ENCODE peak calls at places on chromosomes 7 and 10, in five cellular contexts. E is endothelial cell of umbilical vein; J is hepatocyte; V is CD8-positive, alpha-beta T cell; L is neural progenitor cell. P is an unnamed sample.

GRCh38 chr7:44964384-44964830 is 14.4 kb downstream of the MYO1G start:
- DNase-seq in E (peak; percentile 11), J (no peak), V (no peak), L (peak; percentile 41), P (no peak)

GRCh38 chr10:72276421-72277339 is 3.0 kb downstream of the DDIT4 start:
- DNase-seq in E (no peak), J (peak; percentile 60), V (no peak), L (no peak), P (no peak)

GRCh38 chr7:151518105-151518780 is 1.5 kb downstream of the RHEB start:
- DNase-seq in E (peak; percentile 54), J (peak; percentile 79), V (peak; percentile 59), L (peak; percentile 37), P (no peak)

GRCh38 chr10:15451137-15452094 is 80.3 kb upstream of the FAM171A1 start:
- DNase-seq in E (no peak), J (no peak), V (no peak), L (no peak), P (no peak)

GRCh38 chr7:66894463-66895080 is 26.5 kb upstream of the TMEM248 start:
- DNase-seq in E (peak; percentile 22), J (peak; percentile 23), V (no peak), L (peak; percentile 77), P (no peak)

GRCh38 chr7:54664235-54665228 is 94.5 kb downstream of the SEC61G start:
- DNase-seq in E (peak; percentile 34), J (peak; percentile 86), V (no peak), L (peak; percentile 88), P (peak; percentile 65)

GRCh38 chr7:121138262-121138933 is 149.9 kb downstream of the CPED1 start:
- DNase-seq in E (no peak), J (no peak), V (no peak), L (no peak), P (no peak)

GRCh38 chr7:65037740-65038678 is 31.5 kb upstream of the ERV3-1 start:
- DNase-seq in E (peak; percentile 92), J (peak; percentile 97), V (peak; percentile 90), L (peak; percentile 97), P (peak; percentile 86)

GRCh38 chr7:80907141-80907601 is 11.7 kb downstream of the SEMA3C start:
- DNase-seq in E (no peak), J (peak; percentile 42), V (no peak), L (no peak), P (no peak)

GRCh38 chr10:31706921-31707571 is 221.6 kb downstream of the ARHGAP12 start:
- DNase-seq in E (peak; percentile 28), J (peak; percentile 26), V (no peak), L (peak; percentile 28), P (no peak)

GRCh38 chr10:91908358-91909177 is 718 bp downstream of the FGFBP3 start:
- DNase-seq in E (peak; percentile 81), J (peak; percentile 88), V (peak; percentile 70), L (peak; percentile 94), P (peak; percentile 14)

GRCh38 chr7:117975436-117975835 is 102.2 kb upstream of the CTTNBP2 start:
- DNase-seq in E (peak; percentile 10), J (no peak), V (no peak), L (no peak), P (no peak)

GRCh38 chr7:67754651-67755050 is 758.0 kb downstream of the TYW1 start:
- DNase-seq in E (no peak), J (no peak), V (no peak), L (no peak), P (no peak)

GRCh38 chr7:102287465-102288146 is 938 bp downstream of the SH2B2 start:
- DNase-seq in E (no peak), J (no peak), V (no peak), L (peak; percentile 65), P (peak; percentile 40)

GRCh38 chr10:123796736-123797135 is 94.9 kb downstream of the CPXM2 start:
- DNase-seq in E (no peak), J (no peak), V (no peak), L (no peak), P (no peak)

GRCh38 chr10:24822557-24822956 is 98.9 kb upstream of the ARHGAP21 start:
- DNase-seq in E (no peak), J (no peak), V (no peak), L (no peak), P (no peak)

GRCh38 chr7:47402941-47403340 is 179.0 kb downstream of the TNS3 start:
- DNase-seq in E (no peak), J (no peak), V (no peak), L (peak; percentile 15), P (no peak)

GRCh38 chr7:98294798-98295382 is 13.4 kb downstream of the BRI3 start:
- DNase-seq in E (peak; percentile 32), J (peak; percentile 84), V (no peak), L (peak; percentile 88), P (no peak)

GRCh38 chr10:124117511-124117785 is 24.1 kb upstream of the CHST15 start:
- DNase-seq in E (no peak), J (no peak), V (no peak), L (no peak), P (no peak)

GRCh38 chr7:124777268-124777667 is 11.7 kb upstream of the GPR37 start:
- DNase-seq in E (no peak), J (no peak), V (no peak), L (no peak), P (no peak)
- H3K27ac ChIP-seq in E (no peak overlapping the region), J (no peak overlapping the region), V (no peak overlapping the region), L (no peak overlapping the region), P (no peak overlapping the region)

GRCh38 chr10:12720217-12720981 is 281.1 kb downstream of the CCDC3 start:
- DNase-seq in E (peak; percentile 96), J (peak; percentile 93), V (no peak), L (no peak), P (peak; percentile 23)
- H3K27ac ChIP-seq in E (peak overlapping the region; percentile 65), J (peak overlapping the region; percentile 90), V (no peak overlapping the region), L (no peak overlapping the region), P (no peak overlapping the region)

DNA sequence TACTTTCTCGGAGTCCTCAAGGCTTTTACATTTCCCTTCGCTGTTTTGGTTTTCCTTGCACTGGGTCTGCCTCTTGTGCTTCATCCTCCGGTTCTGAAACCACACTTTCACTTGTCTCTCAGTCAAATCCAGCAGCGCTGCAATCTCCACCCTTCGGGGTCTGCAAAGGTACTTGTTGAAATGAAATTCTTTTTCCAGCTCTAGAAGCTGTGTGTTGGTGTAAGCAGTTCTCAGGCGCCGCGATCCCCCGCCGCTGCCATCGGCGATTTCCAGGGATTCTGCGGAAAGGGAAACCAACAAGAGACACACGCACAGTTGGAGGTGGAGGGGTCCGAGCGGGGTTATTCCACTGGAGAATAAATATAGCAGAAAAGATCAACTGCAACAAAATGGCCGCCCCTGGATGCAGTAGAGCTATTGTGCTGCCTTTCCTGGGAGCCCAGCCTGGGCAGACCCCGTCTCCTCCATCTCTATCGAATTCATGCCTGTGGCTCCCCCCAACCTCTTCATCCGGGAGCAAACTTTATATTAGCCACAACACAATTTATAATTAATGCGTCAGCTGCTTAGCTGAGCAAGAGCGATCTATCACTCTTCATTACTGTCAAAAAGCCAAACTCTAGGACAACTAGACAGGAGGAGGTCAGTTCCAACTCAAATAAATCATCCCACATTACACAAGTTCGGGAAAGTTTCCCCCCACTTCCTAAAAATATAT is 1.1 kb downstream of the HOXA2 start:
- DNase-seq in E (peak; percentile 78), J (no peak), V (no peak), L (peak; percentile 54), P (no peak)
- H3K27ac ChIP-seq in E (peak overlapping the region; percentile 93), J (no peak overlapping the region), V (no peak overlapping the region), L (no peak overlapping the region), P (no peak overlapping the region)

DNA sequence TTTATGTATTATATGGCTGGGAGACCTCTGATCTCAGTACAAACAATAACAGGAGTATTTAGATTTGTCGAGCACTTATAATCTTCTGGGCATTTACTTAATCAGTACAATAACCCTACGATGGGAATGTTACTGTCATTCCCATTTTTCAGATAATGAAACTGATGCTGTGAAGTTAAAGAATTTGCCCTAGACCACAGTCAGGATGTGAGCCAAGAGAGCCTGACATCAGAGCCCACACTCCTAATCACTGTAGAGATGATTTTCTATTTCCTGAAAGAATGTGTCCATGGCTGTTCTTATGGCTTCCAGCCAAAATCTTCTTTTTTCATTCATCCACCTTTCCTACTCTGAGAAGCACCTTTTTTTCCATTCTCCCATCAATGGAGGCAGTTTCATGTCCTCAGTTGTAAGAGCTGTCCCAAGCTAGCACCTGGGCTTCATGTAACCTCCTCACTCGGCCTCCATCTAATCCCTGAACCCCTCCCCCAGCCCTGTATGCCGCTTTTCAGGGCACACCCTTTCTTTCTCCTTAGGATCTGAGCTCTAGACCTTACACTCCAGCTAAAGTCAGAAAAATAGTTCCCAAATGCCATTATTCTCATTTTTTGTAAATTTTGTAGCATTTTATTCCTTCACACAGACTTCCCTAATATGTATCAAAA is 12.2 kb upstream of the CAV1 start:
- DNase-seq in E (no peak), J (no peak), V (no peak), L (no peak), P (no peak)
- H3K27ac ChIP-seq in E (peak overlapping the region; percentile 96), J (no peak overlapping the region), V (no peak overlapping the region), L (no peak overlapping the region), P (peak overlapping the region; percentile 63)

GRCh38 chr7:141584935-141585334 is 33.7 kb downstream of the AGK start:
- DNase-seq in E (no peak), J (no peak), V (no peak), L (peak; percentile 16), P (no peak)
- H3K27ac ChIP-seq in E (no peak overlapping the region), J (no peak overlapping the region), V (no peak overlapping the region), L (no peak overlapping the region), P (no peak overlapping the region)

DNA sequence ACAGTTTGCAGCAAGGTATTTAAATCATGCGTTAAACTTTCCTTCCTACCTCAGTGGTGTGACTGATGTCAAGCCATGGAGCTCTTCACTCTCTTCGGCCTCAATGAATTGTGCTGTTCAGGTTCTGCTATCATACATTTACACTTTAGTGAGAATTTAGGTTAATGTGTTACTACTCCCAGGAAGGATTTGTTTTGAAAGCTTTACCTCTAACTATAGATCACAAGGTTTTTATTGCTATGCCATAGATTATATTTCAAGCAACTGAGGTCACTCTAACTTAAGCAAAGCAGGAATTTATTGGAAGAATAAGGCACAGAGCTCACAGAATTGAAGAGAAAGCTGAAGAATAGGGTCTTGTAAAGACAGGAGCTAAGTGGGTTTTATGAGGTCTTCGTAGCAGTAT is 11.0 kb upstream of the ADD3 start:
- DNase-seq in E (no peak), J (peak; percentile 19), V (no peak), L (no peak), P (no peak)
- H3K27ac ChIP-seq in E (no peak overlapping the region), J (peak overlapping the region; percentile 93), V (no peak overlapping the region), L (no peak overlapping the region), P (no peak overlapping the region)

GRCh38 chr10:100007239-100008141 is 2.3 kb downstream of the DNMBP start:
- DNase-seq in E (peak; percentile 56), J (no peak), V (no peak), L (no peak), P (no peak)
- H3K27ac ChIP-seq in E (peak overlapping the region; percentile 83), J (peak overlapping the region; percentile 81), V (no peak overlapping the region), L (no peak overlapping the region), P (no peak overlapping the region)